ENCODE peak calls at places on chromosomes 5 and 9, in nine cellular contexts. Q is activated effector memory CD4-positive, alpha-beta T cell treated with anti-CD3 and anti-CD28 coated beads, Interleukin-2, amount 50 U/mL, for 16 hours; D is HT1080; O is DMS153; H is COR-L47; N is ureter; S is skeletal muscle cell; C is A549; F is Kasumi-1. E is an unnamed sample.

GRCh38 chr9:124353811-124354274 is 61.4 kb downstream of the PSMB7 start:
- DNase-seq in F (no peak), D (no peak), S (peak), N (no peak), H (no peak), Q (no peak), O (no peak), C (no peak), E (no peak)

GRCh38 chr9:89801723-89802680 is 197.2 kb downstream of the GADD45G start:
- DNase-seq in N (no peak), C (no peak), Q (no peak), S (peak), O (no peak), F (no peak), H (no peak), D (no peak), E (no peak)

GRCh38 chr5:9523090-9523813 is 22.6 kb downstream of the SEMA5A start:
- DNase-seq in D (peak), Q (no peak), H (no peak), F (no peak), S (no peak), N (no peak), C (no peak), O (peak), E (no peak)

GRCh38 chr9:26744362-26744965 is 148.1 kb downstream of the CAAP1 start:
- DNase-seq in C (peak), D (peak), F (peak), S (no peak), Q (no peak), N (no peak), H (peak), O (peak), E (no peak)

GRCh38 chr9:2833096-2833495 is 10.8 kb downstream of the PUM3 start:
- DNase-seq in H (no peak), D (no peak), C (no peak), Q (no peak), O (no peak), S (no peak), N (no peak), F (no peak), E (no peak)

GRCh38 chr5:172550096-172550765 is 90.8 kb upstream of the NEURL1B start:
- DNase-seq in O (no peak), S (no peak), H (no peak), D (no peak), C (no peak), Q (peak), F (no peak), N (no peak), E (no peak)

GRCh38 chr5:132436936-132437335 is 53.6 kb downstream of the IRF1 start:
- DNase-seq in D (no peak), F (no peak), O (no peak), H (no peak), C (no peak), Q (peak), S (no peak), N (no peak), E (no peak)

GRCh38 chr5:129246088-129246487 is 151.5 kb downstream of the ISOC1 start:
- DNase-seq in C (no peak), O (no peak), D (no peak), Q (no peak), F (no peak), H (no peak), N (no peak), S (no peak), E (no peak)

GRCh38 chr5:95606419-95606818 is 13.5 kb upstream of the GPR150 start:
- DNase-seq in S (no peak), N (no peak), D (no peak), H (no peak), Q (no peak), O (no peak), C (no peak), F (no peak), E (no peak)

GRCh38 chr5:180391276-180391675 is 38.1 kb upstream of the GFPT2 start:
- DNase-seq in S (no peak), D (no peak), Q (no peak), F (no peak), N (no peak), H (no peak), O (no peak), C (no peak), E (no peak)

GRCh38 chr5:109655841-109656240 is 33.9 kb upstream of the MAN2A1 start:
- DNase-seq in O (no peak), F (no peak), Q (no peak), H (no peak), C (no peak), N (no peak), S (no peak), D (peak), E (no peak)

GRCh38 chr5:118891252-118891651 is 97.1 kb downstream of the DTWD2 start:
- DNase-seq in C (no peak), D (no peak), O (no peak), F (no peak), H (peak), S (peak), N (no peak), Q (no peak), E (no peak)

GRCh38 chr5:55172051-55172899 is 702 bp downstream of the CDC20B start:
- DNase-seq in H (peak), C (peak), F (peak), N (peak), S (peak), Q (peak), D (peak), O (peak), E (peak)

GRCh38 chr9:137236936-137237421 is 4.1 kb upstream of the TUBB4B start:
- DNase-seq in C (no peak), F (no peak), N (no peak), H (no peak), S (no peak), O (no peak), D (no peak), Q (no peak), E (no peak)

GRCh38 chr9:89807682-89808075 is 202.9 kb downstream of the GADD45G start:
- DNase-seq in O (no peak), H (no peak), C (no peak), D (no peak), S (no peak), Q (no peak), F (no peak), N (no peak), E (no peak)

GRCh38 chr5:132686193-132686592 is 12.4 kb downstream of the IL4 start:
- DNase-seq in F (no peak), S (no peak), N (no peak), Q (no peak), O (no peak), C (no peak), D (no peak), H (no peak), E (no peak)

GRCh38 chr5:14854806-14855205 is 16.8 kb downstream of the ANKH start:
- DNase-seq in Q (no peak), F (no peak), D (no peak), S (no peak), O (no peak), N (no peak), C (no peak), H (no peak), E (no peak)

GRCh38 chr5:158758666-158759065 is 341.1 kb downstream of the EBF1 start:
- DNase-seq in S (no peak), Q (no peak), F (no peak), D (peak), H (no peak), C (no peak), O (no peak), N (no peak), E (no peak)

GRCh38 chr9:83447351-83447750 is 90.8 kb downstream of the FRMD3 start:
- DNase-seq in D (no peak), H (no peak), S (no peak), C (no peak), N (no peak), F (no peak), Q (no peak), O (no peak), E (no peak)

GRCh38 chr5:763998-764781 is 20.3 kb downstream of the ZDHHC11B start:
- DNase-seq in H (no peak), F (no peak), N (no peak), Q (peak), O (no peak), D (no peak), C (no peak), S (no peak), E (no peak)